ENCODE peak calls at places on chromosomes 11 and 22, in four cellular contexts. M is HCT116, B is fibroblast of lung, G is IMR-90. F is an unnamed sample.

GRCh38 chr11:61725632-61726280 is 26.7 kb upstream of the MYRF start:
- DNase-seq in M (no peak), B (peak; percentile 67), G (peak; percentile 69), F (no peak)

GRCh38 chr11:36385121-36385530 is 89.0 kb downstream of the PRR5L start:
- DNase-seq in M (no peak), B (peak; percentile 98), G (peak; percentile 92), F (no peak)

GRCh38 chr22:48885271-48885918 is 942.3 kb downstream of the BRD1 start:
- DNase-seq in M (no peak), B (no peak), G (no peak), F (no peak)

GRCh38 chr11:36213050-36213840 is 76.0 kb downstream of the COMMD9 start:
- DNase-seq in M (no peak), B (no peak), G (no peak), F (no peak)

GRCh38 chr22:36149464-36149863 is 11.1 kb downstream of the APOL3 start:
- DNase-seq in M (no peak), B (peak; percentile 24), G (no peak), F (no peak)

GRCh38 chr11:77598195-77598594 is 8.4 kb downstream of the AQP11 start:
- DNase-seq in M (no peak), B (no peak), G (no peak), F (no peak)

GRCh38 chr22:32473388-32473952 is 1.1 kb upstream of the FBXO7 start:
- DNase-seq in M (peak; percentile 68), B (peak; percentile 74), G (peak; percentile 70), F (peak; percentile 69)

GRCh38 chr11:62556872-62557631 is 10.4 kb upstream of the AHNAK start:
- DNase-seq in M (no peak), B (no peak), G (peak; percentile 11), F (no peak)

GRCh38 chr11:130476200-130476921 is 27.9 kb downstream of the ADAMTS15 start:
- DNase-seq in M (no peak), B (no peak), G (peak; percentile 10), F (no peak)

GRCh38 chr11:124277809-124278208 is 21.6 kb downstream of the OR8G5 start:
- DNase-seq in M (no peak), B (no peak), G (no peak), F (peak; percentile 2)

GRCh38 chr11:130001491-130002351 is 914 bp downstream of the PRDM10 start:
- DNase-seq in M (no peak), B (peak; percentile 48), G (peak; percentile 25), F (peak; percentile 63)

GRCh38 chr11:29328961-29329441 is 687.8 kb downstream of the KCNA4 start:
- DNase-seq in M (peak; percentile 62), B (peak; percentile 72), G (peak; percentile 95), F (peak; percentile 19)

GRCh38 chr22:25782831-25783230 is 40.8 kb downstream of the MYO18B start:
- DNase-seq in M (no peak), B (no peak), G (no peak), F (no peak)

GRCh38 chr11:66006891-66007176 is 4.5 kb downstream of the BANF1 start:
- DNase-seq in M (no peak), B (no peak), G (no peak), F (no peak)

GRCh38 chr11:118310781-118311485 is 6.4 kb downstream of the CD3E start:
- DNase-seq in M (no peak), B (no peak), G (no peak), F (no peak)

GRCh38 chr22:41364955-41365354 is 16.8 kb upstream of the TEF start:
- DNase-seq in M (no peak), B (no peak), G (no peak), F (no peak)

GRCh38 chr22:49235463-49236300 is 592.0 kb downstream of the BRD1 start:
- DNase-seq in M (no peak), B (no peak), G (no peak), F (no peak)

GRCh38 chr11:16925495-16926065 is 88.6 kb downstream of the PLEKHA7 start:
- DNase-seq in M (peak; percentile 29), B (peak; percentile 21), G (no peak), F (no peak)

GRCh38 chr22:42905702-42906183 is 48.7 kb upstream of the ARFGAP3 start:
- DNase-seq in M (no peak), B (no peak), G (no peak), F (no peak)

GRCh38 chr22:40641269-40641668 is 4.8 kb upstream of the MRTFA start:
- DNase-seq in M (peak; percentile 56), B (no peak), G (no peak), F (no peak)

GRCh38 chr11:92886243-92886905 is 83.1 kb upstream of the MTNR1B start:
- DNase-seq in M (peak; percentile 46), B (peak; percentile 75), G (peak; percentile 61), F (peak; percentile 40)

GRCh38 chr22:27476729-27477128 is 324.8 kb downstream of the MN1 start:
- DNase-seq in M (peak; percentile 53), B (peak; percentile 11), G (peak; percentile 83), F (no peak)

GRCh38 chr11:101436511-101437142 is 147.2 kb downstream of the TRPC6 start:
- DNase-seq in M (peak; percentile 46), B (peak; percentile 55), G (peak; percentile 49), F (peak; percentile 62)

GRCh38 chr22:33828302-33828701 is 92.0 kb downstream of the LARGE1 start:
- DNase-seq in M (no peak), B (no peak), G (no peak), F (no peak)

GRCh38 chr11:69995697-69996096 is 82.4 kb upstream of the ANO1 start:
- DNase-seq in M (no peak), B (no peak), G (no peak), F (no peak)

GRCh38 chr11:94151903-94152677 is 23.4 kb downstream of the PANX1 start:
- DNase-seq in M (peak; percentile 73), B (peak; percentile 76), G (peak; percentile 91), F (no peak)

GRCh38 chr11:94623120-94623735 is 56.1 kb downstream of the PIWIL4 start:
- DNase-seq in M (peak; percentile 88), B (peak; percentile 79), G (peak; percentile 78), F (peak; percentile 63)

GRCh38 chr22:25086902-25087282 is 112.8 kb upstream of the CRYBB3 start:
- DNase-seq in M (no peak), B (no peak), G (no peak), F (no peak)

GRCh38 chr11:46119352-46120216 is 1.7 kb downstream of the PHF21A start:
- DNase-seq in M (no peak), B (peak; percentile 82), G (peak; percentile 74), F (peak; percentile 74)

GRCh38 chr11:44557464-44557863 is 8.0 kb upstream of the CD82 start:
- DNase-seq in M (no peak), B (no peak), G (no peak), F (peak; percentile 67)

DNA sequence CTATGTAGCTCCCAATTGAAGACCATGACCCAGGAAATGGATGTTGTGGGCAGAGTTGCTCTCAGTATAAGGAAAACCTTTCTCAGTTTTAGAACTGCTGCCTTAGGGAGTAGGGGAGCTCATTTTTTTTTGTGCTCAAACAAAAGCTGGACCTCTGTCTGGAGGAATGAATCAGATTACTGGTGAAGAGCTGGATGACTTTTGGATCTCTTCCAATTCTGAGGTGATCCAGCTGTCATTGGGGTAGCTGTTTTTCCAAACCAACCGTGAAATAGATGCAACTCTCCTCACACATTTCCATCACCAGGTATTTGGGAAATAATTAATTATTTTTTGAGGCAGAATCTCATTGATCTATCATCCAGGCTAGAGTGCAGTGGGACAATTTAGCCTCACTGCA is 251.2 kb upstream of the PLET1 start:
- DNase-seq in M (no peak), B (no peak), G (no peak), F (no peak)
- H3K4me3 ChIP-seq in M (no peak overlapping the region), B (no peak overlapping the region), G (no peak overlapping the region), F (no peak overlapping the region)

GRCh38 chr22:22590136-22590891 is 31.2 kb upstream of the PRAME start:
- DNase-seq in M (no peak), B (no peak), G (no peak), F (no peak)

GRCh38 chr22:22588485-22589164 is 29.6 kb upstream of the PRAME start:
- DNase-seq in M (no peak), B (no peak), G (no peak), F (no peak)

GRCh38 chr22:22593964-22594656 is 35.0 kb upstream of the PRAME start:
- DNase-seq in M (peak; percentile 48), B (peak; percentile 70), G (peak; percentile 53), F (peak; percentile 84)

GRCh38 chr22:22593250-22593649 is 34.2 kb upstream of the PRAME start:
- DNase-seq in M (no peak), B (no peak), G (no peak), F (no peak)

DNA sequence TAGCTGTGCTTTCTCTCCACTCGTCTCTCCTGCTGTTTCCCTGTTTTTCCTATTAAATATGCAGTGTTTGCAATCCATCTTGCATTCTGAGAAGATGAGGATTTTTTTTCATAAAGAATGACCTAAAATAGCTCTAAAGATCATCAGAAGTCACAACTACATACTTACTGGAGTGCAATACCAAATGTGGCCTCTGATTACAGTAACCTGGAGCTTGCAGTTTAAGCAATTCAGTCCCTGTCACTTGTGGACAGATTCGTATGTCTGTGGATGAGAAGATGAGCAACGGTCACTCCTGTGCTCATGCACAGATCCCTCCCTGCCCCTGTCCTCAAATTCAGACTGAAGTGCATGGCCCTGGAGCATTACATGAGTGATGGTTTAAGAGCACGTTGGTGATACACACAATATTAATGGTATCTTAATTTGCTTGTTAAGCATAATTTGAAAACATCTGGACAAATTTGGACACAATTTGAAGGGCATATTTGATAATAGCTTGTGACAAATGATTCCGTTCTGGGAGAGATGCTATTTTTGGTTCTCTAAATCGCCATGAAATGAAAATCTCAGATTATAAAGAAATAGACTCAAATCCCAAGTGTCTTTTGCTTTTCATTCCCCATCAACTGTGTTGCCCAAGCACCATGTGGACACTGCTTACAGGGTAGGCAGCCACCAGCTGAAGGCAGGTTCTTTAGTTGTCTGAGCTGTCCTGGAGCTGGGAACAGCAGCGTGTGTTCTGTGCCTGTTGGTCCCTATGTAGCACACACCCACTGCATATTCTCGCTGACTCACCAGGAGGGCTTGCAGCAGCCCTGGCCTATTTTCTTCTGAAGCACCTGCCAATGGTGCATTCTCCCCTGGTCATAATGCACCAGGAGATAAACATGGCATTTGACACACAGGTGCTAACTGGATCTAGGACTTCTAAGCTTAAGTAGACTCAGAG is 32.6 kb upstream of the PRAME start:
- DNase-seq in M (no peak), B (no peak), G (peak; percentile 13), F (peak; percentile 23)
- TF ChIP-seq CTCF in M (peak; percentile 21), B (no peak), G (no peak), F (peak; percentile 55)

DNA sequence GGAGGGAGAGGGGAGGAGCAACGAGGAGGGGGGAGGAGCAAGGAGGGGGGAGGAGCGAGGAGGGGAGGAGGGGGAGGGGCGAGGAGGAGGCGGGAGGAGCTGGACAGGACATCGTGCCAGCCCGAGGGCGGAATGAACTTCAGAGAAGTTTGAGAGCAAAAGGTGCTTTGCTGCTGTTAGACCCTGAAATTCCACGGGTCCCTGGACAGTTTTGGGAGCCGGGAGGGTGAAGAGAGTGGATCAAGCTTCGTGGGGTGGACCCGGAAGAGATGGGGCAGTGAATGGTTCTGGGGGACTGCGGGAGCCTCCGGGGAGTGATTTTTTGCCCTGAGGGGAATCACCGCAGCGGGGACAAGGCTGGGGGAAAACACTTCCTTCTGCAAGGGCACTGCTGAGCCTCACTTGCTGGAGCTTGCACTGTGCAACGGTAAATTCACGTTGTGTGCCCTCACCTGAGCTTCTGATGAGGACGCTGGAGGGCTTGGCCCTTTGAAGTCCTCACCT is 10.7 kb upstream of the NLRP6 start:
- DNase-seq in M (no peak), B (no peak), G (no peak), F (peak; percentile 73)
- H2AFZ ChIP-seq in M (peak overlapping the region; percentile 61), B (no peak overlapping the region), G (no peak overlapping the region), F (peak overlapping the region; percentile 17)

DNA sequence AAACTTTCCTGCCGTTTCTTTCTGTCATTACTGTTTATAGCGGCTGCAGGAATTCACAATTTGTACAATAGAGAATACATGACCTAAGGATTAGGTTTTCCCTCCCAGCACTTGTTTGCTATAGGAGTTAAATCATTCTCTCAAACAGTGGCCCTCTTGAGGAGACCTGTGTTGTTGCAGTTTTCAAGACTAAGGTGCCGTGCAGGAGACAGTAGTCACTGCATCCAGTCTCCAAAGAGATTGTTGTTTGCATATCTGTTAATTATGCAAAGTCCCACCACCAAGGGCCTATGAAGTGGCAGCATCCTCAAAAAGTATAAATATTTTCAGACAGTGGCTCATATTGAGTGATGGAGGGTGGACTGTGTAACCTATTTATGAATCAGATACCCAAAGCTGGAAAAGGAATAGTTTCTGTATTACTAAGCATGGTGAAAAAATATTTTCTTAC is 2.3 kb downstream of the PRSS23 start:
- DNase-seq in M (peak; percentile 53), B (peak; percentile 66), G (peak; percentile 57), F (peak; percentile 5)
- H3K4me3 ChIP-seq in M (no peak overlapping the region), B (peak overlapping the region; percentile 82), G (peak overlapping the region; percentile 82), F (no peak overlapping the region)